ENCODE peak calls at places on chromosomes 2 and 18, in eight cellular contexts. X is WERI-Rb-1, Z is fibroblast of lung, V is tibial artery, T is neural progenitor cell, L is dorsolateral prefrontal cortex, C is omental fat pad, R is fibroblast of pulmonary artery. I is an unnamed sample.

GRCh38 chr18:41674466-41674865 is 280.6 kb upstream of the PIK3C3 start:
- DNase-seq in X (no peak), Z (no peak), V (no peak), T (no peak), L (no peak), C (no peak), R (no peak), I (no peak)

GRCh38 chr2:97951155-97951670 is 44.5 kb downstream of the TMEM131 start:
- DNase-seq in X (no peak), Z (peak), V (no peak), T (no peak), L (no peak), C (no peak), R (no peak), I (no peak)

GRCh38 chr18:77472486-77472885 is 222.8 kb downstream of the GALR1 start:
- DNase-seq in X (no peak), Z (no peak), V (no peak), T (no peak), L (no peak), C (no peak), R (no peak), I (no peak)

GRCh38 chr2:75047189-75047812 is 88.9 kb downstream of the POLE4 start:
- DNase-seq in X (no peak), Z (peak), V (no peak), T (no peak), L (no peak), C (no peak), R (peak), I (no peak)

GRCh38 chr2:223894009-223894408 is 51.1 kb downstream of the WDFY1 start:
- DNase-seq in X (no peak), Z (no peak), V (no peak), T (no peak), L (no peak), C (no peak), R (no peak), I (no peak)

GRCh38 chr2:61707984-61708852 is 145.6 kb downstream of the FAM161A start:
- DNase-seq in X (peak), Z (peak), V (no peak), T (peak), L (no peak), C (no peak), R (peak), I (peak)

GRCh38 chr2:168997113-168997512 is 34.0 kb downstream of the ABCB11 start:
- DNase-seq in X (no peak), Z (peak), V (no peak), T (no peak), L (no peak), C (no peak), R (peak), I (no peak)

GRCh38 chr18:23283933-23284430 is 148.7 kb downstream of the CABLES1 start:
- DNase-seq in X (no peak), Z (peak), V (no peak), T (no peak), L (no peak), C (no peak), R (peak), I (no peak)

DNA sequence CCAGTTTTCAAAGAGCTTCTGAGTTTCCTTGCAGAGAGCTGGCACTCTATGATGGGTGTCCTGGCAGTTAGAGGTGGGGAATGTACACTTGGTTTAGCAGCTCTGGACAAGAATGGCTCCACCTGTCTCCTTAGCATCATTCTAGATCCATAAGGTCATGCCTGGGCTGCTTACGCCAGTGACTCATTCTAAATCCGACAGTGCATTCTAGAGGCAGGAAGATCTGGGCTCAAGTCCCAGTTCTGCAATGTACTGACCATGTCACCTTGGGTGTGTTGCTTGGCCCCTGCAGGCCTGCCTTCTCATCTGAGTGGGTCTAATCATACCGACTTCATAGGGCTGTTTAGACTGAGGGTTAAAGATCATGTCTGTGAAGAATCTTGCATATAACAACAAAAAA is 46.5 kb downstream of the PTGR3 start:
- DNase-seq in X (no peak), Z (peak), V (no peak), T (no peak), L (no peak), C (no peak), R (peak), I (no peak)
- TF ChIP-seq CTCF in X (no peak), Z (no peak), V (no peak), T (no peak), L (no peak), C (no peak), R (no peak), I (no peak)

GRCh38 chr2:66587216-66587615 is 152.3 kb downstream of the MEIS1 start:
- DNase-seq in X (peak), Z (peak), V (no peak), T (peak), L (no peak), C (no peak), R (no peak), I (no peak)
- TF ChIP-seq CTCF in X (peak), Z (peak), V (no peak), T (peak), L (no peak), C (no peak), R (peak), I (peak)

GRCh38 chr2:57888463-57888862 is 158.1 kb upstream of the VRK2 start:
- DNase-seq in X (no peak), Z (no peak), V (no peak), T (no peak), L (no peak), C (no peak), R (no peak), I (no peak)
- TF ChIP-seq CTCF in X (no peak), Z (no peak), V (no peak), T (no peak), L (no peak), C (no peak), R (no peak), I (no peak)

DNA sequence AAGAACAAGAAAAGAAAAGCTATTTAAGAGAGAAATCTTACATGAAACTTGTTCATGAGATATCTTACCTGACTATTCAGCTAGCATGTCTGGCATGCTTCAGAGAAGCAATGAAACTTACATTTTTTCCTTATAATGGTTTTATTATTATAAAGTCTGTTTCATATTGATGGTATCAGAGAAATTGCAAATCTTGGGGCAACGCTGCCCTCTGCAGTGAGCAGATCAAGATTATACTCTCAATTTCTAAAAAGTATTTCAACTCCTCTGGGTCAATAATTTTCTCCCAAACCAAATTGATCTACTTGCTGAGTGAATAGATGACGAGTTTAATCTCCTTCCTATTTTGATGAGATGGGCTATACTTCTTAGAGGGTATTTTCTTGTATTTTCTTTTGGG is 235.6 kb downstream of the NUP35 start:
- DNase-seq in X (no peak), Z (peak), V (no peak), T (no peak), L (no peak), C (no peak), R (peak), I (no peak)
- TF ChIP-seq CTCF in X (no peak), Z (peak), V (no peak), T (peak), L (peak), C (no peak), R (peak), I (no peak)

DNA sequence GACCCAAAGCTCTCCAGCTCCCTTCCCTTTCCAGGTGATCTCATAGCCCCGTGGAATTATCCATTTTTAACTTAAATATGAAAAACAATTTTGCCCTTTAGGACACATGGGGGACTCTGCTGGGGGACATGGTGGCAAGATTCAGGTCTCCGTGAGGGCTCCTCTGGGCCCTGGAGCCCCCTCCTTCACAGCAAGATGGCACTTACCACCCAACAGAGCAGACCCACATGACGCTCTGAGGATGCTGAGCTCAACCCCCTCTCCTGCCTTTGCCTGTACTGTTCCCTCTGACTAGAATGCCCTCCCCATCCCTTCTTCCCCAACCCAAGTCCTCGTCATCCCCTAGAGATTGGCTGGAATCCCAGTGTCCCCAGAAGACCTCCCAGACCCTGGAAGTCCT is 17.2 kb downstream of the TEX51 start:
- DNase-seq in X (no peak), Z (no peak), V (no peak), T (no peak), L (no peak), C (no peak), R (no peak), I (no peak)
- TF ChIP-seq CTCF in X (no peak), Z (no peak), V (no peak), T (no peak), L (no peak), C (no peak), R (no peak), I (no peak)

DNA sequence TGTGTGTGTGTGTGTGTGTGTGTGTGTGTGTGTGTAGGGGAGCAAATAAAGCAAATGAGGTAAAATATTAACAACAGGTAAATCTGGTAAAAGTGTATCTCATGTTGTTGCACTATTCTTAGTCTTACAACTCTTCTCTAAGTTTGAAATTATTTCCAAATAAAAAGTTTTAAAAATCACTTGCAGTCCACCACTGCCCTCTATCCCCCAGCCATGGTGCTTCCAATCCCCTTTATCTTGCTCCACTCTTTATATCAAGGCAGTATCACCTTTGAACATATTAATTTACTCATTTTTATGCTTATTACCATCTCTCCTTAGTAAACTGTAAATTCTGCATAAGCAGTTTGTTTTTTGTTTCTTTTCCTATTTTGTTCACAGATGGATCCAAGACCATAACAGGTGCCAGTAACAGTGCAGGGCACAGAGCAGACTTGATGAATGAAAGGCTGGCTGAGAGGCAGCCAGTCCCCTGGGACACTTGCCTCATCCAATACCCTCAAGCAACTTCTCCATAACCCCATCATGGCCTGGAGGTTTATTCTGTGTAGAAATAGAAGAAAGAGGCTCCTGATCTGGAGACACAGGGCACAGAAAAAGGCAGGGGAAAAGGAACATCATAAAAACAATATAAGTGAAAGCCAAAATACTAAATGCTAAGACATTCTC is 67.6 kb downstream of the LDAH start:
- DNase-seq in X (no peak), Z (no peak), V (no peak), T (no peak), L (no peak), C (no peak), R (peak), I (no peak)
- TF ChIP-seq CTCF in X (no peak), Z (peak), V (peak), T (no peak), L (no peak), C (no peak), R (peak), I (no peak)

GRCh38 chr18:3380384-3380961 is 69.5 kb upstream of the TGIF1 start:
- DNase-seq in X (peak), Z (peak), V (peak), T (no peak), L (no peak), C (no peak), R (peak), I (no peak)
- TF ChIP-seq CTCF in X (peak), Z (peak), V (no peak), T (peak), L (no peak), C (no peak), R (peak), I (no peak)

GRCh38 chr2:234146087-234146826 is 95.8 kb downstream of the SPP2 start:
- DNase-seq in X (no peak), Z (peak), V (no peak), T (no peak), L (no peak), C (no peak), R (peak), I (no peak)
- TF ChIP-seq CTCF in X (no peak), Z (no peak), V (no peak), T (no peak), L (no peak), C (no peak), R (no peak), I (no peak)

GRCh38 chr18:65567372-65567771 is 183.4 kb upstream of the CDH7 start:
- DNase-seq in X (no peak), Z (no peak), V (no peak), T (peak), L (no peak), C (no peak), R (peak), I (no peak)
- TF ChIP-seq CTCF in X (peak), Z (no peak), V (no peak), T (peak), L (peak), C (no peak), R (no peak), I (peak)

DNA sequence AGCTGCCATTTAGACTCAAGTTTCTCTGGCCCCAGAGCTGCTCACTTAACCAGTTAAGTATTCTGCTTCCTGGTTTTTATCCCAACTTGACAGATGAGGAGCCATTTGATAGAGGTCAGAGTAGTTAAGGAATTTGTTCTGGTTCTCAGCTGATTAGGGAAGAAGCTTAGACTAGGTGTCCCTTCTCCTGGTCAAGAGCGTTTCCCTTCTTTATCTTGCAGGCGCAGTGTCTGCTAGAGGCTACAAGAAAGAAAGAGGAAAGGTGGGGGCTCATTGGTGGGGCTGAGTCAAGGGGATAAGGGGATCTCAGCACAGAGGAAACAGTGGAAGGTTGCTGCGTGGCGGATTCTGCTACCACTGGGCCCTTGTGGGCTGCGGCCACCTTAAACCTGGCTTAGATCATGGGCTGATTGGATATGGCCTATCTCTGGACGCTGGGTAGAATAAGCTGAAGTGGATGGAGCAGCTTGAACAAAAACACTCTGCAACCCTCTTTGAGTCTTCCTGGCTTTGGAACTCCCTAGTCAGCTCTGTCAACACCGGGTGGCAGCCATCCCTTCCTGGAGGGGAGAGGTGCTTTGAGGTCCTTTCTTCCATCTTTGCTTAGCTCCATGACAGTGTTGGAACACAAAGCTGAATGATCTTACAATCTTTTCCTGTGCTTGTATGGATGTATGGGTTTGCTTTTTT is 70.8 kb downstream of the QPCT start:
- DNase-seq in X (peak), Z (peak), V (no peak), T (no peak), L (no peak), C (no peak), R (peak), I (no peak)
- TF ChIP-seq CTCF in X (peak), Z (peak), V (no peak), T (peak), L (no peak), C (no peak), R (peak), I (no peak)

I was measured in nephron progenitor cell.